ENCODE peak calls at places on chromosome 14, in nine cellular contexts. One of them, this sample, is unnamed.

GRCh38 chr14:104424406-104425072 is 155.0 kb upstream of the C14orf180 start:
- DNase-seq in epithelial cell of esophagus: no peak
- DNase-seq in spleen: no peak
- DNase-seq in kidney tubule cell: no peak
- DNase-seq in pancreas: no peak
- DNase-seq in transverse colon: no peak
- DNase-seq in activated CD4-positive, alpha-beta T cell treated with anti-CD3 and anti-CD28 coated beads, Interleukin-2, amount 10 ng/mL, durations not matched to agents 7 days and 5 days: peak; percentile 3
- DNase-seq in cardiac muscle cell: peak; percentile 55
- DNase-seq in NAMALWA: no peak
- DNase-seq in this sample: no peak

GRCh38 chr14:91413547-91414474 is 3.8 kb downstream of the CCDC88C start:
- DNase-seq in transverse colon: peak; percentile 80
- DNase-seq in NAMALWA: no peak
- DNase-seq in cardiac muscle cell: no peak
- DNase-seq in epithelial cell of esophagus: peak; percentile 61
- DNase-seq in kidney tubule cell: peak; percentile 13
- DNase-seq in pancreas: peak; percentile 89
- DNase-seq in spleen: peak; percentile 78
- DNase-seq in activated CD4-positive, alpha-beta T cell treated with anti-CD3 and anti-CD28 coated beads, Interleukin-2, amount 10 ng/mL, durations not matched to agents 7 days and 5 days: peak; percentile 33
- DNase-seq in this sample: no peak

GRCh38 chr14:81144811-81145598 is 75.8 kb downstream of the GTF2A1 start:
- DNase-seq in transverse colon: no peak
- DNase-seq in cardiac muscle cell: no peak
- DNase-seq in spleen: no peak
- DNase-seq in NAMALWA: no peak
- DNase-seq in activated CD4-positive, alpha-beta T cell treated with anti-CD3 and anti-CD28 coated beads, Interleukin-2, amount 10 ng/mL, durations not matched to agents 7 days and 5 days: no peak
- DNase-seq in epithelial cell of esophagus: no peak
- DNase-seq in kidney tubule cell: peak; percentile 38
- DNase-seq in pancreas: no peak
- DNase-seq in this sample: no peak

GRCh38 chr14:34662558-34663088 is 32.7 kb upstream of the SNX6 start:
- DNase-seq in spleen: no peak
- DNase-seq in activated CD4-positive, alpha-beta T cell treated with anti-CD3 and anti-CD28 coated beads, Interleukin-2, amount 10 ng/mL, durations not matched to agents 7 days and 5 days: no peak
- DNase-seq in cardiac muscle cell: no peak
- DNase-seq in kidney tubule cell: no peak
- DNase-seq in NAMALWA: no peak
- DNase-seq in transverse colon: no peak
- DNase-seq in pancreas: no peak
- DNase-seq in epithelial cell of esophagus: peak; percentile 73
- DNase-seq in this sample: no peak

GRCh38 chr14:67555518-67556090 is 22.5 kb downstream of the PLEKHH1 start:
- DNase-seq in pancreas: no peak
- DNase-seq in spleen: no peak
- DNase-seq in NAMALWA: no peak
- DNase-seq in transverse colon: no peak
- DNase-seq in epithelial cell of esophagus: no peak
- DNase-seq in activated CD4-positive, alpha-beta T cell treated with anti-CD3 and anti-CD28 coated beads, Interleukin-2, amount 10 ng/mL, durations not matched to agents 7 days and 5 days: no peak
- DNase-seq in kidney tubule cell: no peak
- DNase-seq in cardiac muscle cell: peak; percentile 49
- DNase-seq in this sample: no peak

GRCh38 chr14:86790408-86791364 is 1202.3 kb downstream of the GALC start:
- DNase-seq in spleen: no peak
- DNase-seq in epithelial cell of esophagus: peak; percentile 40
- DNase-seq in activated CD4-positive, alpha-beta T cell treated with anti-CD3 and anti-CD28 coated beads, Interleukin-2, amount 10 ng/mL, durations not matched to agents 7 days and 5 days: no peak
- DNase-seq in kidney tubule cell: peak; percentile 13
- DNase-seq in cardiac muscle cell: no peak
- DNase-seq in transverse colon: no peak
- DNase-seq in NAMALWA: peak; percentile 5
- DNase-seq in pancreas: no peak
- DNase-seq in this sample: no peak

GRCh38 chr14:89675590-89675989 is 258.6 kb upstream of the FOXN3 start:
- DNase-seq in pancreas: no peak
- DNase-seq in cardiac muscle cell: no peak
- DNase-seq in NAMALWA: no peak
- DNase-seq in transverse colon: no peak
- DNase-seq in activated CD4-positive, alpha-beta T cell treated with anti-CD3 and anti-CD28 coated beads, Interleukin-2, amount 10 ng/mL, durations not matched to agents 7 days and 5 days: no peak
- DNase-seq in kidney tubule cell: no peak
- DNase-seq in spleen: no peak
- DNase-seq in epithelial cell of esophagus: no peak
- DNase-seq in this sample: no peak

GRCh38 chr14:69046468-69046867 is 67.4 kb upstream of the ACTN1 start:
- DNase-seq in cardiac muscle cell: no peak
- DNase-seq in transverse colon: peak; percentile 22
- DNase-seq in kidney tubule cell: peak; percentile 14
- DNase-seq in activated CD4-positive, alpha-beta T cell treated with anti-CD3 and anti-CD28 coated beads, Interleukin-2, amount 10 ng/mL, durations not matched to agents 7 days and 5 days: no peak
- DNase-seq in pancreas: no peak
- DNase-seq in spleen: no peak
- DNase-seq in NAMALWA: no peak
- DNase-seq in epithelial cell of esophagus: no peak
- DNase-seq in this sample: no peak

GRCh38 chr14:36315159-36315853 is 5.1 kb downstream of the MBIP start:
- DNase-seq in spleen: no peak
- DNase-seq in NAMALWA: no peak
- DNase-seq in epithelial cell of esophagus: no peak
- DNase-seq in cardiac muscle cell: no peak
- DNase-seq in transverse colon: no peak
- DNase-seq in kidney tubule cell: peak; percentile 23
- DNase-seq in activated CD4-positive, alpha-beta T cell treated with anti-CD3 and anti-CD28 coated beads, Interleukin-2, amount 10 ng/mL, durations not matched to agents 7 days and 5 days: peak; percentile 16
- DNase-seq in pancreas: no peak
- DNase-seq in this sample: no peak

GRCh38 chr14:76884853-76885276 is 58.7 kb downstream of the LRRC74A start:
- DNase-seq in transverse colon: no peak
- DNase-seq in pancreas: no peak
- DNase-seq in kidney tubule cell: no peak
- DNase-seq in NAMALWA: no peak
- DNase-seq in activated CD4-positive, alpha-beta T cell treated with anti-CD3 and anti-CD28 coated beads, Interleukin-2, amount 10 ng/mL, durations not matched to agents 7 days and 5 days: no peak
- DNase-seq in cardiac muscle cell: no peak
- DNase-seq in epithelial cell of esophagus: no peak
- DNase-seq in spleen: peak; percentile 82
- DNase-seq in this sample: no peak

GRCh38 chr14:102462391-102462790 is 47.2 kb downstream of the ANKRD9 start:
- DNase-seq in cardiac muscle cell: no peak
- DNase-seq in kidney tubule cell: no peak
- DNase-seq in activated CD4-positive, alpha-beta T cell treated with anti-CD3 and anti-CD28 coated beads, Interleukin-2, amount 10 ng/mL, durations not matched to agents 7 days and 5 days: no peak
- DNase-seq in spleen: no peak
- DNase-seq in epithelial cell of esophagus: no peak
- DNase-seq in pancreas: no peak
- DNase-seq in NAMALWA: no peak
- DNase-seq in transverse colon: no peak
- DNase-seq in this sample: no peak

GRCh38 chr14:34072921-34073320 is 122.0 kb upstream of the EGLN3 start:
- DNase-seq in activated CD4-positive, alpha-beta T cell treated with anti-CD3 and anti-CD28 coated beads, Interleukin-2, amount 10 ng/mL, durations not matched to agents 7 days and 5 days: no peak
- DNase-seq in pancreas: no peak
- DNase-seq in cardiac muscle cell: no peak
- DNase-seq in NAMALWA: no peak
- DNase-seq in transverse colon: no peak
- DNase-seq in spleen: no peak
- DNase-seq in kidney tubule cell: no peak
- DNase-seq in epithelial cell of esophagus: no peak
- DNase-seq in this sample: no peak

GRCh38 chr14:50762001-50762930 is 68.7 kb downstream of the NIN start:
- DNase-seq in epithelial cell of esophagus: peak; percentile 50
- DNase-seq in pancreas: no peak
- DNase-seq in transverse colon: no peak
- DNase-seq in cardiac muscle cell: no peak
- DNase-seq in activated CD4-positive, alpha-beta T cell treated with anti-CD3 and anti-CD28 coated beads, Interleukin-2, amount 10 ng/mL, durations not matched to agents 7 days and 5 days: no peak
- DNase-seq in NAMALWA: no peak
- DNase-seq in spleen: no peak
- DNase-seq in kidney tubule cell: peak; percentile 79
- DNase-seq in this sample: peak; percentile 86

GRCh38 chr14:101196051-101196450 is 292.5 kb upstream of the RTL1 start:
- DNase-seq in pancreas: no peak
- DNase-seq in kidney tubule cell: no peak
- DNase-seq in NAMALWA: no peak
- DNase-seq in cardiac muscle cell: no peak
- DNase-seq in epithelial cell of esophagus: no peak
- DNase-seq in spleen: peak; percentile 13
- DNase-seq in activated CD4-positive, alpha-beta T cell treated with anti-CD3 and anti-CD28 coated beads, Interleukin-2, amount 10 ng/mL, durations not matched to agents 7 days and 5 days: no peak
- DNase-seq in transverse colon: no peak
- DNase-seq in this sample: no peak

GRCh38 chr14:22448035-22448904 is 140.8 kb downstream of the DAD1 start:
- DNase-seq in activated CD4-positive, alpha-beta T cell treated with anti-CD3 and anti-CD28 coated beads, Interleukin-2, amount 10 ng/mL, durations not matched to agents 7 days and 5 days: no peak
- DNase-seq in transverse colon: no peak
- DNase-seq in kidney tubule cell: peak; percentile 71
- DNase-seq in spleen: peak; percentile 78
- DNase-seq in pancreas: no peak
- DNase-seq in epithelial cell of esophagus: no peak
- DNase-seq in NAMALWA: peak; percentile 28
- DNase-seq in cardiac muscle cell: no peak
- DNase-seq in this sample: no peak

GRCh38 chr14:24439257-24439656 is 3.3 kb downstream of the SDR39U1 start:
- DNase-seq in NAMALWA: no peak
- DNase-seq in pancreas: no peak
- DNase-seq in spleen: no peak
- DNase-seq in cardiac muscle cell: no peak
- DNase-seq in epithelial cell of esophagus: no peak
- DNase-seq in kidney tubule cell: no peak
- DNase-seq in transverse colon: no peak
- DNase-seq in activated CD4-positive, alpha-beta T cell treated with anti-CD3 and anti-CD28 coated beads, Interleukin-2, amount 10 ng/mL, durations not matched to agents 7 days and 5 days: no peak
- DNase-seq in this sample: no peak

GRCh38 chr14:37416264-37416663 is 178.8 kb downstream of the FOXA1 start:
- DNase-seq in cardiac muscle cell: no peak
- DNase-seq in kidney tubule cell: no peak
- DNase-seq in epithelial cell of esophagus: no peak
- DNase-seq in spleen: no peak
- DNase-seq in pancreas: no peak
- DNase-seq in activated CD4-positive, alpha-beta T cell treated with anti-CD3 and anti-CD28 coated beads, Interleukin-2, amount 10 ng/mL, durations not matched to agents 7 days and 5 days: no peak
- DNase-seq in transverse colon: no peak
- DNase-seq in NAMALWA: no peak
- DNase-seq in this sample: no peak

GRCh38 chr14:50736932-50737419 is 68.9 kb upstream of the SAV1 start:
- DNase-seq in pancreas: no peak
- DNase-seq in kidney tubule cell: no peak
- DNase-seq in transverse colon: no peak
- DNase-seq in cardiac muscle cell: no peak
- DNase-seq in spleen: no peak
- DNase-seq in epithelial cell of esophagus: no peak
- DNase-seq in activated CD4-positive, alpha-beta T cell treated with anti-CD3 and anti-CD28 coated beads, Interleukin-2, amount 10 ng/mL, durations not matched to agents 7 days and 5 days: peak; percentile 16
- DNase-seq in NAMALWA: no peak
- DNase-seq in this sample: no peak

GRCh38 chr14:74634481-74634880 is 22.4 kb upstream of the LTBP2 start:
- DNase-seq in epithelial cell of esophagus: no peak
- DNase-seq in activated CD4-positive, alpha-beta T cell treated with anti-CD3 and anti-CD28 coated beads, Interleukin-2, amount 10 ng/mL, durations not matched to agents 7 days and 5 days: no peak
- DNase-seq in NAMALWA: no peak
- DNase-seq in spleen: peak; percentile 10
- DNase-seq in kidney tubule cell: no peak
- DNase-seq in cardiac muscle cell: no peak
- DNase-seq in pancreas: no peak
- DNase-seq in transverse colon: no peak
- DNase-seq in this sample: no peak